ENCODE peak calls at places on chromosomes 7 and 10, in five cellular contexts. N is A549, I is IMR-90, T is H1, Q is K562. L is an unnamed sample.

GRCh38 chr7:4133491-4134044 is 548.5 kb upstream of the FOXK1 start:
- DNase-seq in N (no peak), I (no peak), T (no peak), Q (no peak), L (no peak)

GRCh38 chr10:110811791-110812581 is 59.7 kb upstream of the PDCD4 start:
- DNase-seq in N (no peak), I (no peak), T (no peak), Q (no peak), L (no peak)

GRCh38 chr10:11472158-11472753 is 139.2 kb downstream of the USP6NL start:
- DNase-seq in N (peak), I (peak), T (peak), Q (peak), L (peak)

GRCh38 chr7:831596-832291 is 532 bp upstream of the SUN1 start:
- DNase-seq in N (peak), I (peak), T (no peak), Q (peak), L (peak)

GRCh38 chr10:63553473-63553872 is 32.3 kb downstream of the REEP3 start:
- DNase-seq in N (no peak), I (peak), T (no peak), Q (no peak), L (no peak)

GRCh38 chr7:127532151-127532550 is 53.2 kb downstream of the GCC1 start:
- DNase-seq in N (no peak), I (no peak), T (no peak), Q (no peak), L (no peak)

GRCh38 chr10:22978287-22978686 is 50.4 kb downstream of the ARMC3 start:
- DNase-seq in N (no peak), I (no peak), T (no peak), Q (no peak), L (no peak)

GRCh38 chr10:14751576-14752330 is 22.9 kb downstream of the FAM107B start:
- DNase-seq in N (no peak), I (peak), T (no peak), Q (no peak), L (no peak)

GRCh38 chr10:81978238-81978637 is 103.2 kb downstream of the NRG3 start:
- DNase-seq in N (peak), I (no peak), T (no peak), Q (peak), L (peak)

GRCh38 chr7:151086802-151087246 is 549 bp downstream of the AGAP3 start:
- DNase-seq in N (no peak), I (no peak), T (no peak), Q (peak), L (no peak)

GRCh38 chr7:19982841-19983835 is 209.7 kb upstream of the TMEM196 start:
- DNase-seq in N (peak), I (peak), T (no peak), Q (no peak), L (peak)

GRCh38 chr7:152424348-152425108 is 11.3 kb downstream of the KMT2C start:
- DNase-seq in N (no peak), I (peak), T (no peak), Q (no peak), L (no peak)

GRCh38 chr10:114346176-114347031 is 57.9 kb downstream of the AFAP1L2 start:
- DNase-seq in N (no peak), I (no peak), T (no peak), Q (no peak), L (no peak)

GRCh38 chr7:47571355-47572100 is 10.4 kb downstream of the TNS3 start:
- DNase-seq in N (peak), I (peak), T (no peak), Q (no peak), L (peak)

GRCh38 chr7:55569797-55570196 is 2.5 kb downstream of the VOPP1 start:
- DNase-seq in N (no peak), I (no peak), T (no peak), Q (no peak), L (no peak)

GRCh38 chr10:67612577-67613537 is 83.1 kb downstream of the CTNNA3 start:
- DNase-seq in N (no peak), I (peak), T (no peak), Q (no peak), L (no peak)

GRCh38 chr7:120949393-120949799 is 1.2 kb upstream of the ING3 start:
- DNase-seq in N (no peak), I (no peak), T (no peak), Q (no peak), L (no peak)

GRCh38 chr7:150818971-150819370 is 18.4 kb downstream of the TMEM176A start:
- DNase-seq in N (no peak), I (no peak), T (no peak), Q (no peak), L (no peak)

GRCh38 chr7:31052841-31053601 is 913 bp downstream of the ADCYAP1R1 start:
- DNase-seq in N (no peak), I (no peak), T (no peak), Q (no peak), L (no peak)

GRCh38 chr7:104206841-104207240 is 972 bp downstream of the ORC5 start:
- DNase-seq in N (no peak), I (no peak), T (no peak), Q (no peak), L (no peak)

GRCh38 chr10:35425596-35425995 is 89.3 kb downstream of the CCNY start:
- DNase-seq in N (no peak), I (peak), T (no peak), Q (no peak), L (no peak)

GRCh38 chr10:50637003-50637579 is 13.3 kb upstream of the SGMS1 start:
- DNase-seq in N (no peak), I (peak), T (no peak), Q (no peak), L (no peak)

GRCh38 chr10:76086571-76087260 is 655.3 kb downstream of the LRMDA start:
- DNase-seq in N (peak), I (peak), T (no peak), Q (peak), L (peak)

DNA sequence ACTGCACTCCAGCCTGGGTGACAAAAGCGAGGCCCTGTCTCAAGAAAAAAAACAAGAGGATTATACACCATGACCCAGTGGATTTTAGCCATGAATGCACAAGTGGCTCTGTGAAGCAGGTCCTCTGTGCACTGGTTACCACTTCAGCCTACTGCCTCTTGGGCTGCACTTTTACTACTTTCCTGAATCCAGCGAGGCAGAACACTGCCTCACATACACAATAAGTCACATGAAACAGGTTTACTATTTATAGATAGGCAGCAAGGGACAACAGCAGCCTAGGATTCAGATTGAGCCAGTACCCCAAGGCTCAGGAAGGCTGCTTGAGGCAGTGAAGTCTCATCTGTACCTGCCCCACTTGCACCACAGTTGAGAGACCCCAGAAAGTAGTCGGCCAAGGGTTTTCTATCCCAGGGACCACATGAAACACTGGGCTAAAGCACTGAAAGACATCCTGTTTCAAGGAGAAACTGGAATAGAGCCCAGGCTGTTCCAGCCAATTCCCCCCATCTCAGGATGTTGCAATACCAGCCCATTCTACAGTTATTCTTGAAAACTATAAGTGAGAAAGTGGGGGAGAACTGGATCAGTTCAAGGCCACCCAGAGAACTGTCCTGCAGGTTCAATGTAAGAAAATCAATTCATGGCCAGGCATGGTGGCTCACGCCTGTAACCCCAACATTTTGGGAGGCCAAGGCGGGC is 10.3 kb upstream of the OGDH start:
- DNase-seq in N (no peak), I (peak), T (no peak), Q (no peak), L (no peak)
- TF ChIP-seq MAFK in N (no peak), I (no peak), T (no peak), Q (no peak), L (no peak)

GRCh38 chr10:131667561-131667960 is 233.2 kb upstream of the PPP2R2D start:
- DNase-seq in N (no peak), I (no peak), T (no peak), Q (no peak), L (no peak)
- TF ChIP-seq MAFK in N (no peak), I (no peak), T (no peak), Q (no peak), L (no peak)

GRCh38 chr7:65325793-65326432 is 47.7 kb upstream of the ZNF92 start:
- DNase-seq in N (no peak), I (peak), T (no peak), Q (no peak), L (no peak)
- TF ChIP-seq MAFK in N (no peak), I (no peak), T (no peak), Q (no peak), L (no peak)

DNA sequence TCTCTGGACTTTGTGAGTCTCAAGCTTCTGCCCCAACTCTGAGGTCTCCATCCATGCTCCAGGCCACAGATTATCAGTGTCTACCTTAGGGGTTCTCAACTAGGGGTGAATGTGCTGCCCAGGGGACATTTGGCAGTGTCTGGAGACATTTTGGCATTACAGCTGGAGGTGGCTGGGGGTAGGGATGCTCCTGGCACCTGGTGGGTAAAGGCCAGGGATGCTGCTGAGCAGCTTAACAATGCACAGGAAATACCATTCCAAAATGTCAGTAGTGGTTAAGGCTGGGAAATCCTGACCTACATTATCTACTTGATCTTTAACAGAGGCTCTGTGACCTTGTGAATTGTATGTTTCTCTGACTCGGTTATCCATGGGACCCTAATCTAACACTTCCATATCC is 67.3 kb upstream of the PALS2 start:
- DNase-seq in N (no peak), I (no peak), T (no peak), Q (no peak), L (no peak)
- TF ChIP-seq MAFK in N (no peak), I (no peak), T (no peak), Q (no peak), L (no peak)

DNA sequence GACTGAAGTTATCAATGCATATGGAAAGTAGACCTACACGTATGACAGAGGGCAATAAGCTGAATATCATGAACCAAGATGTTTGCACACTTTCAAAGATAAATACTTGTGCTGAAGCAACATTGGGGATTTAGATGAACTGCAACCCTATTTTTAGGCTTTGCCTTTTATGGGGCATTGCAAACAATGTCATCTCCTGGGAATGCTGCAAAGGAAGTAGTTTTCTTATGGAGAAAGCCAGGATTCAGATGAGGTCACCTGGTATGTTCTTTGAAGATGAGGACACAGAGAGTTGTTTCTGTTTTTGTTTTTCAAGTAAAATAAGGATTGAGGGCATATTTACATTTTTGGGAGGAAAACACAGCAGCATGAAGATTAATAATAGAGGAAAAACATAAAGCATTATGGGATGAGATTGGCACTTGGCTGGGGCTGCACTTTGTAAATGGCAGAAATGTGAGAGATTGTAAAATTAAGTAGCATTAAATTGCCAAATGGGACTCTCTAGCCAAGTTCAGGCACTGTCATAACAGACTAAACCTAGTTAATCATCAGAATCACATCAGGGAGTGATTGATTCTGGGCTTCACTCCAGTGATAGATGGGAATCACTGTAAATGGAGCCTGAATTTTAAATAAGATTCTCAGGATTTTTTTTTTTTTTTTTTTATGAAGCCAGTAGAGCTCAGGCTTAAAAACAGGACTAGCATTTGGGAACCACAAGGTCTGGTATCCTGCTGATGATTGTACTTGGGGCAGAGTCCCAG is 63.1 kb downstream of the MALRD1 start:
- DNase-seq in N (no peak), I (peak), T (no peak), Q (no peak), L (no peak)
- TF ChIP-seq MAFK in N (no peak), I (no peak), T (no peak), Q (no peak), L (no peak)

GRCh38 chr7:21851445-21852043 is 94.2 kb downstream of the CDCA7L start:
- DNase-seq in N (no peak), I (no peak), T (no peak), Q (no peak), L (no peak)

GRCh38 chr7:21844742-21845141 is 101.0 kb downstream of the CDCA7L start:
- DNase-seq in N (no peak), I (no peak), T (no peak), Q (no peak), L (no peak)

DNA sequence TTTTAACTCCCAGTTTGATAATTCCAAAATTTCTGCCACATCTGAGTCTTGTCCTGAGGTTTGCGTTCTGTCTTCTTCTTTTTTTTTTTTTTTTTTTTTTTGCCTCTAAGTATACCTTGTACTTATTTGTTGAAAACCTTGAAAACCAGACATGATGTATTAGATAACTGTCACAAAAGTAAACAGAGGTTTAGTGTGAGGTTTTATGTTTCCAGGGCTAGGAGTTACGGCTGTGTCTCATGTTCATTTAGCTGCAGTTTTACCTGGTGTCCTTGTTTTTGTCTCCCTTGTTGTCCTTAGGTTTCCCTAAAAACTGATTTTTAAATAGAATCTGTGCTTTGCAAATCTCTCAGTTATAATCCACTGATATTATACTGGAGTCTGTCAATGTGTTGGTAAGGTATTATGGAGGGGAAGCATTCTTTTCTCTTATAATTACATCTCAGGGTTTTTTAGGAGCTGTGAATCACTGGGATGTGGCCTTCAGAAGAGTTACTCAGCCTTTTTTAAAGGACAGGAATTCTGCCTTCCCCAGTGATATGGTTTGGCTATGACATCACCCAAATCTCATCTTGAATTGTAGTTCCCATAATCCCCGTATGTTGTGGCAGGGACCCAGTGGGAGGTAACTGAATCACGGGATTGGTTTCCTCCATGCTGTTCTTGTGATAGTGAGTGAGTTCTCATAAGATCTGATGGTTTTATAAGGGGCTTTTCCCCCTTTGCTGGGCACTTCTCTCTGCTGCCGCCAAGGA is 95.0 kb downstream of the CDCA7L start:
- DNase-seq in N (no peak), I (peak), T (no peak), Q (no peak), L (no peak)
- TF ChIP-seq MAFK in N (no peak), I (no peak), T (no peak), Q (no peak), L (no peak)

GRCh38 chr7:84746347-84746746 is 440.5 kb downstream of the SEMA3D start:
- DNase-seq in N (no peak), I (peak), T (no peak), Q (no peak), L (no peak)
- TF ChIP-seq MAFK in N (no peak), I (no peak), T (no peak), Q (no peak), L (no peak)

DNA sequence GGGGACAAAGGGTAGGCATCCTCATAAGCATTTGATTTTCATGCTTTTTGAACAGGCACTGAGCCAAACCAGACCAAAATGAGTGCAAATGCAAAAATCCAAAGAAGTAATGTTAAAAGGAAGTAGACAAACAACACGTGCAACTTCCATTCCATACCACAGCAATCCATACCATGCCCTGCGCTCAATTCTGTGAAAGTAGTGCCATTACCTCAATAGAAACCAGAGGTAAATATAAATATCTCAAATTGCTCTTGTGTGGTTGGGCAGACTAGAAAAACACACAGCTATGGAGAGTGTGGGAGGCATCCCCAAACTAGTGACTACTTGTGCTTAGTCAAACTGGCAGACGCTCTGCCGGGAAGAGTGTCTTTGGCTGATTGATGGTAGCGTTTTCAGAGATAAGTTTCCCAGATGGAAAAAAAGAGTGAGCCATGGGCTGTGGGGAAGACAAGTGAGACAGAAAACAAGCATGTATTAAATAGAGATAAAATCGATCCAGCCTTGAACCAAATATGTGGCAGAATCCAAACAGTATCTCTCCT is 161.5 kb downstream of the CREB5 start:
- DNase-seq in N (no peak), I (peak), T (no peak), Q (no peak), L (no peak)
- TF ChIP-seq MAFK in N (no peak), I (no peak), T (no peak), Q (no peak), L (no peak)

L was measured in HepG2.